ENCODE peak calls at places on chromosome X, in five cellular contexts. S, Y, W, G and P are unnamed samples.

GRCh38 chrX:20352935-20353336 is 86.2 kb upstream of the RPS6KA3 start:
- DNase-seq in S (no peak), W (no peak), Y (no peak), G (no peak), P (no peak)

GRCh38 chrX:30831082-30831481 is 58.0 kb downstream of the TAB3 start:
- DNase-seq in W (peak), S (no peak), Y (no peak), G (no peak), P (no peak)

GRCh38 chrX:69285401-69285871 is 120.2 kb upstream of the PJA1 start:
- DNase-seq in G (no peak), S (no peak), W (no peak), Y (peak), P (no peak)

GRCh38 chrX:73455171-73455570 is 8.3 kb downstream of the CDX4 start:
- DNase-seq in Y (no peak), G (no peak), W (no peak), S (no peak), P (no peak)

GRCh38 chrX:63350979-63351616 is at the start of gene SPIN4:
- DNase-seq in W (peak), Y (peak), G (peak), S (peak), P (peak)

GRCh38 chrX:129347291-129347690 is 176.0 kb downstream of the SMARCA1 start:
- DNase-seq in Y (no peak), W (no peak), G (no peak), S (no peak), P (no peak)

GRCh38 chrX:106457802-106458201 is 154.0 kb upstream of the RADX start:
- DNase-seq in S (no peak), W (no peak), G (no peak), Y (no peak), P (no peak)

GRCh38 chrX:69128573-69128972 is 36.7 kb downstream of the PJA1 start:
- DNase-seq in W (no peak), G (no peak), S (no peak), Y (no peak), P (no peak)

GRCh38 chrX:122238801-122239200 is 945.3 kb upstream of the GRIA3 start:
- DNase-seq in S (no peak), W (no peak), G (no peak), Y (no peak), P (no peak)

GRCh38 chrX:58025979-58026378 is 115.7 kb upstream of the ZXDA start:
- DNase-seq in W (peak), S (no peak), Y (peak), G (no peak), P (no peak)

GRCh38 chrX:20144491-20144890 is 2.9 kb upstream of the EIF1AX start:
- DNase-seq in Y (no peak), S (no peak), W (no peak), G (no peak), P (no peak)

GRCh38 chrX:47723083-47723482 is 64.1 kb upstream of the UXT start:
- DNase-seq in Y (no peak), G (no peak), W (no peak), S (no peak), P (no peak)

GRCh38 chrX:118976599-118977340 is 2.4 kb downstream of the LONRF3 start:
- DNase-seq in G (no peak), W (no peak), S (peak), Y (peak), P (no peak)

GRCh38 chrX:97252111-97252510 is 368.4 kb downstream of the RPA4 start:
- DNase-seq in Y (no peak), S (no peak), G (no peak), W (no peak), P (no peak)

GRCh38 chrX:123854329-123854728 is 5.5 kb upstream of the XIAP start:
- DNase-seq in S (no peak), Y (no peak), W (no peak), G (no peak), P (no peak)

GRCh38 chrX:110173192-110174175 is 144.4 kb downstream of the AMMECR1 start:
- DNase-seq in W (no peak), Y (peak), S (no peak), G (no peak), P (no peak)

GRCh38 chrX:130869239-130869638 is 33.8 kb downstream of the ENOX2 start:
- DNase-seq in S (no peak), W (no peak), Y (no peak), G (no peak), P (no peak)

GRCh38 chrX:110795645-110796510 is at the start of gene CHRDL1:
- DNase-seq in Y (no peak), S (no peak), G (no peak), W (no peak), P (no peak)

GRCh38 chrX:6941041-6941440 is 206.5 kb upstream of the STS start:
- DNase-seq in W (no peak), Y (no peak), G (no peak), S (no peak), P (no peak)

GRCh38 chrX:11269006-11269405 is 24.2 kb upstream of the AMELX start:
- DNase-seq in W (no peak), G (no peak), Y (no peak), S (no peak), P (no peak)

GRCh38 chrX:20507901-20508620 is 241.4 kb upstream of the RPS6KA3 start:
- DNase-seq in Y (peak), G (no peak), W (no peak), S (no peak), P (no peak)

GRCh38 chrX:55008571-55009358 is 8.6 kb downstream of the APEX2 start:
- DNase-seq in S (no peak), W (no peak), G (no peak), Y (peak), P (no peak)

GRCh38 chrX:16138108-16138427 is 14.7 kb downstream of the GRPR start:
- DNase-seq in G (no peak), W (no peak), S (no peak), Y (no peak), P (no peak)

GRCh38 chrX:134623293-134624045 is 34.8 kb downstream of the PLAC1 start:
- DNase-seq in S (no peak), G (no peak), Y (no peak), W (no peak), P (no peak)

GRCh38 chrX:132488819-132489255 is at the start of gene MBNL3:
- DNase-seq in W (peak), Y (peak), S (no peak), G (peak), P (peak)

GRCh38 chrX:66015152-66015827 is 24.6 kb downstream of the VSIG4 start:
- DNase-seq in W (peak), G (no peak), S (no peak), Y (no peak), P (no peak)

GRCh38 chrX:118347131-118347530 is 1.2 kb downstream of the WDR44 start:
- DNase-seq in Y (no peak), W (peak), G (no peak), S (no peak), P (no peak)

GRCh38 chrX:16836371-16836770 is 33.8 kb downstream of the RBBP7 start:
- DNase-seq in S (no peak), W (no peak), G (no peak), Y (peak), P (no peak)

GRCh38 chrX:124212622-124213021 is 119.8 kb upstream of the TEX13D start:
- DNase-seq in Y (no peak), W (peak), G (no peak), S (no peak), P (no peak)